ENCODE peak calls at places on chromosomes 6 and 20, in four cellular contexts. V is stimulated activated CD4-positive, alpha-beta T cell treated with anti-CD3 and anti-CD28 coated beads, Interleukin-12 subunit alpha, Interleukin-12 subunit beta, amount 100 ng/mL, for 4 hours; Z is Peyer's patch; M is coronary artery. N is an unnamed sample.

GRCh38 chr6:169895926-169896761 is 144.7 kb downstream of the ERMARD start:
- DNase-seq in V (no peak), Z (no peak), M (peak), N (peak)

GRCh38 chr6:40148882-40149573 is 214.8 kb upstream of the MOCS1 start:
- DNase-seq in V (no peak), Z (no peak), M (no peak), N (no peak)

GRCh38 chr6:95119927-95120326 is 457.4 kb upstream of the MANEA start:
- DNase-seq in V (no peak), Z (no peak), M (no peak), N (no peak)

GRCh38 chr6:106258726-106259125 is 66.8 kb downstream of the ATG5 start:
- DNase-seq in V (no peak), Z (no peak), M (no peak), N (no peak)

GRCh38 chr20:38200646-38201045 is 35.6 kb upstream of the TGM2 start:
- DNase-seq in V (no peak), Z (no peak), M (peak), N (no peak)

GRCh38 chr20:4040283-4041179 is 25.2 kb upstream of the RNF24 start:
- DNase-seq in V (no peak), Z (peak), M (no peak), N (no peak)

GRCh38 chr6:13157293-13157692 is 171.0 kb downstream of the TBC1D7 start:
- DNase-seq in V (no peak), Z (no peak), M (no peak), N (no peak)

GRCh38 chr6:161066511-161066910 is 74.9 kb downstream of the MAP3K4 start:
- DNase-seq in V (no peak), Z (no peak), M (no peak), N (no peak)

GRCh38 chr6:46129634-46130505 is at the start of gene ENPP4:
- DNase-seq in V (peak), Z (peak), M (peak), N (peak)

GRCh38 chr6:116633685-116634084 is 17.4 kb downstream of the RSPH4A start:
- DNase-seq in V (no peak), Z (no peak), M (no peak), N (no peak)

GRCh38 chr6:169625376-169625775 is 76.5 kb downstream of the WDR27 start:
- DNase-seq in V (no peak), Z (no peak), M (no peak), N (no peak)

GRCh38 chr20:11053310-11053709 is 379.5 kb upstream of the JAG1 start:
- DNase-seq in V (no peak), Z (no peak), M (no peak), N (no peak)

GRCh38 chr6:170228581-170229310 is 62.1 kb downstream of the DLL1 start:
- DNase-seq in V (no peak), Z (no peak), M (no peak), N (no peak)

GRCh38 chr20:36349384-36350170 is 43.4 kb downstream of the DLGAP4 start:
- DNase-seq in V (no peak), Z (no peak), M (no peak), N (no peak)

GRCh38 chr20:56778765-56779195 is 149.7 kb downstream of the TFAP2C start:
- DNase-seq in V (no peak), Z (no peak), M (no peak), N (no peak)

GRCh38 chr20:34124469-34125249 is 12.6 kb upstream of the EIF2S2 start:
- DNase-seq in V (no peak), Z (no peak), M (no peak), N (no peak)

GRCh38 chr6:10410214-10410873 is 4.5 kb downstream of the TFAP2A start:
- DNase-seq in V (no peak), Z (no peak), M (no peak), N (no peak)